ENCODE peak calls at places on chromosomes 1 and 21, in four cellular contexts. L is adrenal gland, W is testis, N is upper lobe of right lung. M is an unnamed sample.

GRCh38 chr21:45537111-45537745 is 5.0 kb downstream of the SLC19A1 start:
- DNase-seq in L (peak; percentile 19), W (no peak), N (peak; percentile 55), M (peak; percentile 71)

GRCh38 chr21:42799948-42800347 is 79.4 kb downstream of the WDR4 start:
- DNase-seq in L (no peak), W (no peak), N (no peak), M (peak; percentile 87)

GRCh38 chr21:41725421-41726021 is 41.3 kb downstream of the RIPK4 start:
- DNase-seq in L (no peak), W (no peak), N (no peak), M (no peak)

GRCh38 chr1:33330906-33331305 is 10.0 kb upstream of the A3GALT2 start:
- DNase-seq in L (no peak), W (no peak), N (no peak), M (peak; percentile 39)

GRCh38 chr1:61376151-61376550 is 293.8 kb downstream of the NFIA start:
- DNase-seq in L (no peak), W (no peak), N (no peak), M (no peak)

GRCh38 chr1:19529570-19530145 is 44.3 kb upstream of the CAPZB start:
- DNase-seq in L (no peak), W (no peak), N (no peak), M (no peak)

GRCh38 chr1:43269627-43270375 is at the start of gene TMEM125:
- DNase-seq in L (peak; percentile 6), W (no peak), N (peak; percentile 91), M (peak; percentile 43)

GRCh38 chr1:226638001-226638601 is 89.5 kb downstream of the STUM start:
- DNase-seq in L (no peak), W (peak; percentile 60), N (peak; percentile 51), M (peak; percentile 71)

GRCh38 chr1:215566556-215567490 is at the start of gene KCTD3:
- DNase-seq in L (peak; percentile 87), W (peak; percentile 84), N (peak; percentile 89), M (peak; percentile 89)

GRCh38 chr1:235176486-235176885 is 15.4 kb upstream of the RBM34 start:
- DNase-seq in L (no peak), W (no peak), N (no peak), M (no peak)

GRCh38 chr1:234862944-234863515 is 253.1 kb upstream of the IRF2BP2 start:
- DNase-seq in L (peak; percentile 78), W (peak; percentile 71), N (no peak), M (peak; percentile 80)

GRCh38 chr1:201486158-201486557 is 17.2 kb upstream of the PHLDA3 start:
- DNase-seq in L (no peak), W (no peak), N (no peak), M (no peak)

GRCh38 chr1:239816090-239816812 is 275.4 kb upstream of the FMN2 start:
- DNase-seq in L (peak; percentile 77), W (no peak), N (peak; percentile 70), M (peak; percentile 78)

GRCh38 chr1:117812868-117813511 is 116.4 kb downstream of the GDAP2 start:
- DNase-seq in L (no peak), W (no peak), N (no peak), M (no peak)

GRCh38 chr1:156233421-156234127 is 8.4 kb upstream of the BGLAP start:
- DNase-seq in L (no peak), W (no peak), N (no peak), M (no peak)

GRCh38 chr1:9867408-9868243 is 42.4 kb downstream of the CTNNBIP1 start:
- DNase-seq in L (peak; percentile 90), W (peak; percentile 91), N (peak; percentile 86), M (peak; percentile 96)

GRCh38 chr1:218557731-218558130 is 212.6 kb downstream of the TGFB2 start:
- DNase-seq in L (no peak), W (no peak), N (no peak), M (no peak)

GRCh38 chr1:147167361-147167760 is 4.9 kb downstream of the PRKAB2 start:
- DNase-seq in L (no peak), W (no peak), N (no peak), M (no peak)

GRCh38 chr1:153437236-153437635 is 20.9 kb downstream of the S100A7A start:
- DNase-seq in L (no peak), W (no peak), N (no peak), M (no peak)

GRCh38 chr1:3139871-3140837 is 71.2 kb downstream of the PRDM16 start:
- DNase-seq in L (no peak), W (no peak), N (no peak), M (no peak)

GRCh38 chr21:43634618-43635017 is 24.7 kb downstream of the HSF2BP start:
- DNase-seq in L (no peak), W (no peak), N (no peak), M (no peak)

GRCh38 chr21:33510826-33511225 is 19.3 kb upstream of the DNAJC28 start:
- DNase-seq in L (no peak), W (no peak), N (no peak), M (no peak)

GRCh38 chr1:160830321-160831153 is 32.1 kb downstream of the CD244 start:
- DNase-seq in L (peak; percentile 61), W (peak; percentile 72), N (peak; percentile 87), M (peak; percentile 92)

GRCh38 chr1:5389101-5389885 is 602.9 kb downstream of the NPHP4 start:
- DNase-seq in L (no peak), W (no peak), N (no peak), M (no peak)

GRCh38 chr1:182086136-182086535 is 24.6 kb upstream of the ZNF648 start:
- DNase-seq in L (no peak), W (no peak), N (no peak), M (no peak)

GRCh38 chr21:17784604-17785402 is 34.4 kb downstream of the C21orf91 start:
- DNase-seq in L (no peak), W (no peak), N (no peak), M (no peak)

GRCh38 chr1:207423560-207424292 is 30.4 kb upstream of the CR2 start:
- DNase-seq in L (no peak), W (no peak), N (no peak), M (no peak)
- H3K4me3 ChIP-seq in L (no peak overlapping the region), W (no peak overlapping the region), N (no peak overlapping the region), M (no peak overlapping the region)

GRCh38 chr1:16921391-16922185 is at the start of gene CROCC:
- DNase-seq in L (no peak), W (no peak), N (peak; percentile 64), M (peak; percentile 91)
- H3K4me3 ChIP-seq in L (no peak within 1 kb of the TSS), W (no peak within 1 kb of the TSS), N (no peak within 1 kb of the TSS), M (no peak within 1 kb of the TSS)

DNA sequence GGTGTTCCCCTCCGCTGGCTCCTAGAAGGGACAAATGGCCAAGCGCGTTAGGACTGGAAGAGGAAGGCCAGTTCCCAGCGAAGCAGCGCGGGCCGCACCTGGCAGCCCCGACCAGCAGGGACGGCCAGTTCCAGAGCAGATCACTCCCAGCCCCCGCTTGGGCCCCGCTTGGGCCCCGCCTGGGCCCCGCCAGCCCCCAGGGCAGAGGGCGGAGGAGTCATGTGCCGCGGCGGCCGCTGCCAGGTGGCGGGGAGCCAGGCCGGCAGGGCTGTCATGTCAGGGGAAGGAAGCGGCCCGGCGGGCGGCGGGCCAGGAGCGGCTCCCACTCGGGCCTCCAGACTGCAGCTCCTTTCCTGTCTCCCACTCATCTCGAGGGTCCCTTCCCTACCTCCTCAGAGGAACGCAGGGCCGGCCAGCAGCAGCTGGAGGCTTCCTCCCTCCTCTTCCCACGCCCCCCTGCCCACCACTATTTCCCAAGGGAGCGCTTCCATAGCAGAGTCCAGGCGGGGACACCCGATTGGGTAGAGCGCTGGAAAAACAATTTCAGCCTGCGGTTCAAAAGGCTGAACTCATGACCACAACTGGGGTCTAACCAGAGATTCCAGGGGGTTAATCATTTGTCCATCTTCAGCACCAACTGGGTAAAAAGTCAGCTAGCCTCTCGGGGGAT is 16.5 kb downstream of the ZNF697 start:
- DNase-seq in L (peak; percentile 83), W (peak; percentile 92), N (peak; percentile 90), M (peak; percentile 87)
- H3K4me3 ChIP-seq in L (no peak overlapping the region), W (peak overlapping the region; percentile 36), N (peak overlapping the region; percentile 29), M (peak overlapping the region; percentile 42)

DNA sequence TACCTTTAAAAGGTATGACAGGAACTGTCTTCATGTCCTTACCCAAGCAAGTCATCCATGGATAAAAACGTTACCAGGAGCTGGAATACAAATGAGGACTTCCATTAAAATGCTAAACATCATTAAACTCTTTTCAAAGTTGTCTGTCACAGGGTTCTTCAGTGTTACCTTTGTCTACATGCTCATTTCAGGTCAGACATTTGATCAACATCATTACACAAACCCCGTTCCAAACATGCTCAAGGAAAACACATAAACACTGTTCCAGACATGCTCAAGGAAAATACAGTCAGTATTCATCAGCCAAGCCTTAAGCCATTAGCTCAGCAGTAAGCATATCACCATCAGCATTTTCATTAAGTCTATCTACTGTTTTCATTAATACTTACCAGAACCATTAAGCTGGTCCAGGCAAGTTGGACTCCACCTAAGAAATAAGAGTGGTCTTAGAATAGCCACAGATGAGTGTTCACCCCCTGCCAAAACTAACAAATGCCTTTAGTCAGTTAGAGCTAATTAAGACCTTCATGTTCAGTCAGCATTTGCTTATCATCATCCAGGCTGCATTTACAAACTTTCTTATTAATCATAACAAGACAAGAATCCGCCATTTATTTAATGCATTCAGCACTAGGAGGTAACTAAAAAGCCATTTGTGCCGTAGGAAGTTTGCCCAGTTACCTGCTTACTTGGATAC is 2.2 kb downstream of the GAS5 start:
- DNase-seq in L (no peak), W (no peak), N (no peak), M (no peak)
- H3K4me3 ChIP-seq in L (no peak overlapping the region), W (no peak overlapping the region), N (peak overlapping the region; percentile 92), M (no peak overlapping the region)

GRCh38 chr1:113982955-113983742 is 3.9 kb downstream of the OLFML3 start:
- DNase-seq in L (no peak), W (no peak), N (no peak), M (no peak)
- H3K4me3 ChIP-seq in L (no peak overlapping the region), W (no peak overlapping the region), N (peak overlapping the region; percentile 28), M (no peak overlapping the region)

GRCh38 chr1:87683557-87683956 is 354.9 kb downstream of the LMO4 start:
- DNase-seq in L (no peak), W (no peak), N (no peak), M (no peak)
- H3K4me3 ChIP-seq in L (no peak overlapping the region), W (no peak overlapping the region), N (peak overlapping the region; percentile 48), M (peak overlapping the region; percentile 32)

DNA sequence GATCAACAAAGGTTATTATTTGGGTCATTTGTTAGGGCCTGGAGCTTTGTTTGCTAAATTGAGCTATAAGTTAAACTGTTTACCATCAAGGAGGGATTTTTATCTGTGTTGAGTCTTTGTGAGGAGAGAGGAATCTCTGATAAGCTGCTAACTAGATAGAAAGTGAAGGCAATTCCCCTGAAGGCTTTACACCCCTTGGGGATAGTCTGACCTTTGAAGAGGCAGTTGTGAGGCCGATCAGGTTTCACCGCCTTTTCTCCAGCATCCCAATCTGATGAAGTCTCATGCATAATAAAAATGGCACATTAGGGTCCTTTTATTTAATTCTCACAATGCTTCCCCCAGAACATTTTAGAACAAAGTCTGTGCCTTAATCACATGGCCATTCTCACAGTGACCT is 21.8 kb downstream of the C1orf21 start:
- DNase-seq in L (no peak), W (no peak), N (no peak), M (no peak)
- H3K4me3 ChIP-seq in L (no peak overlapping the region), W (no peak overlapping the region), N (peak overlapping the region; percentile 19), M (no peak overlapping the region)

GRCh38 chr1:232949636-232950196 is 695 bp upstream of the NTPCR start:
- DNase-seq in L (no peak), W (no peak), N (no peak), M (no peak)
- H3K4me3 ChIP-seq in L (peak overlapping the region; percentile 74), W (peak overlapping the region; percentile 86), N (peak overlapping the region; percentile 87), M (peak overlapping the region; percentile 84)

M was measured in spleen.